ENCODE peak calls at places on chromosomes 16 and 17, in ten cellular contexts. M is breast epithelium, V is esophagus muscularis mucosa, Y is K562, O is GM12891, T is HCT116, W is sigmoid colon, P is upper lobe of left lung, I is stomach, U is GM12892. A is an unnamed sample.

GRCh38 chr17:79801156-79802038 is 4.5 kb upstream of the CBX8 start:
- DNase-seq in M (no peak), V (no peak), Y (no peak), O (no peak), T (peak), W (no peak), P (no peak), I (peak), U (no peak), A (no peak)

GRCh38 chr17:82212331-82213250 is at the start of gene CCDC57:
- DNase-seq in M (no peak), V (no peak), Y (peak), O (peak), T (no peak), W (peak), P (peak), I (peak), U (peak), A (peak)

GRCh38 chr16:24419709-24420108 is 119.7 kb upstream of the RBBP6 start:
- DNase-seq in M (no peak), V (no peak), Y (no peak), O (no peak), T (no peak), W (no peak), P (no peak), I (no peak), U (no peak), A (no peak)

GRCh38 chr16:15051387-15051951 is 4.4 kb downstream of the NTAN1 start:
- DNase-seq in M (no peak), V (no peak), Y (no peak), O (no peak), T (no peak), W (no peak), P (no peak), I (no peak), U (no peak), A (no peak)

GRCh38 chr17:4566785-4567184 is 6.4 kb upstream of the GGT6 start:
- DNase-seq in M (no peak), V (no peak), Y (peak), O (no peak), T (peak), W (no peak), P (no peak), I (peak), U (peak), A (peak)

GRCh38 chr16:69890891-69891282 is 60.2 kb upstream of the CLEC18A start:
- DNase-seq in M (no peak), V (no peak), Y (no peak), O (no peak), T (no peak), W (peak), P (no peak), I (no peak), U (no peak), A (no peak)

GRCh38 chr17:81228834-81229665 is 6.3 kb upstream of the CEP131 start:
- DNase-seq in M (no peak), V (no peak), Y (no peak), O (no peak), T (no peak), W (no peak), P (no peak), I (no peak), U (no peak), A (no peak)

GRCh38 chr17:68778726-68779125 is 176.5 kb downstream of the ABCA8 start:
- DNase-seq in M (no peak), V (no peak), Y (no peak), O (no peak), T (no peak), W (no peak), P (no peak), I (no peak), U (no peak), A (no peak)

GRCh38 chr17:81309140-81309858 is 14.2 kb upstream of the SLC38A10 start:
- DNase-seq in M (peak), V (peak), Y (peak), O (no peak), T (peak), W (peak), P (peak), I (peak), U (no peak), A (peak)

GRCh38 chr17:33284022-33284421 is 9.1 kb downstream of the ASIC2 start:
- DNase-seq in M (peak), V (no peak), Y (no peak), O (no peak), T (no peak), W (peak), P (peak), I (peak), U (no peak), A (no peak)

GRCh38 chr16:9578459-9578858 is 487.0 kb downstream of the HAPSTR1 start:
- DNase-seq in M (no peak), V (no peak), Y (no peak), O (no peak), T (no peak), W (no peak), P (no peak), I (no peak), U (no peak), A (no peak)

GRCh38 chr17:50893183-50893993 is 27.2 kb upstream of the TOB1 start:
- DNase-seq in M (peak), V (no peak), Y (no peak), O (no peak), T (peak), W (peak), P (no peak), I (no peak), U (no peak), A (no peak)

GRCh38 chr17:18033442-18034099 is 5.4 kb downstream of the ATPAF2 start:
- DNase-seq in M (peak), V (no peak), Y (peak), O (peak), T (peak), W (no peak), P (peak), I (peak), U (peak), A (no peak)

GRCh38 chr17:16962804-16963203 is 9.1 kb downstream of the TNFRSF13B start:
- DNase-seq in M (no peak), V (no peak), Y (no peak), O (no peak), T (peak), W (peak), P (no peak), I (no peak), U (no peak), A (no peak)

GRCh38 chr16:69818811-69819587 is 56.9 kb downstream of the WWP2 start:
- DNase-seq in M (no peak), V (no peak), Y (no peak), O (no peak), T (no peak), W (no peak), P (no peak), I (no peak), U (no peak), A (no peak)

GRCh38 chr16:85662036-85662812 is 26.5 kb downstream of the GINS2 start:
- DNase-seq in M (no peak), V (no peak), Y (no peak), O (no peak), T (no peak), W (peak), P (no peak), I (no peak), U (no peak), A (peak)

GRCh38 chr17:22131740-22132139 is 439.4 kb downstream of the KCNJ18 start:
- DNase-seq in M (no peak), V (no peak), Y (no peak), O (no peak), T (no peak), W (no peak), P (no peak), I (no peak), U (no peak), A (no peak)

GRCh38 chr16:79093554-79093967 is 507.0 kb downstream of the MAF start:
- DNase-seq in M (no peak), V (no peak), Y (no peak), O (peak), T (no peak), W (no peak), P (peak), I (no peak), U (no peak), A (peak)

GRCh38 chr16:3171181-3171854 is 16.7 kb upstream of the OR1F1 start:
- DNase-seq in M (no peak), V (no peak), Y (peak), O (peak), T (no peak), W (peak), P (no peak), I (no peak), U (peak), A (peak)

GRCh38 chr17:71764507-71764906 is 356.3 kb upstream of the SOX9 start:
- DNase-seq in M (no peak), V (no peak), Y (no peak), O (no peak), T (peak), W (no peak), P (no peak), I (no peak), U (no peak), A (no peak)

GRCh38 chr17:60230358-60230757 is 80.6 kb downstream of the CA4 start:
- DNase-seq in M (no peak), V (no peak), Y (no peak), O (no peak), T (no peak), W (no peak), P (no peak), I (no peak), U (no peak), A (no peak)

GRCh38 chr17:28227278-28228108 is 91.5 kb upstream of the TMEM97 start:
- DNase-seq in M (peak), V (no peak), Y (peak), O (peak), T (peak), W (no peak), P (peak), I (peak), U (no peak), A (peak)

GRCh38 chr16:54927125-54928015 is 3.3 kb upstream of the IRX5 start:
- DNase-seq in M (no peak), V (no peak), Y (no peak), O (no peak), T (no peak), W (no peak), P (no peak), I (no peak), U (no peak), A (no peak)

GRCh38 chr16:79923431-79923830 is 322.9 kb upstream of the MAF start:
- DNase-seq in M (no peak), V (no peak), Y (no peak), O (no peak), T (no peak), W (no peak), P (no peak), I (no peak), U (no peak), A (no peak)

GRCh38 chr16:29678691-29679267 is at the start of gene QPRT:
- DNase-seq in M (no peak), V (no peak), Y (peak), O (peak), T (no peak), W (peak), P (no peak), I (no peak), U (peak), A (no peak)

GRCh38 chr16:89038221-89038721 is 55.4 kb upstream of the ACSF3 start:
- DNase-seq in M (no peak), V (no peak), Y (no peak), O (no peak), T (no peak), W (no peak), P (no peak), I (no peak), U (no peak), A (peak)

GRCh38 chr17:694239-694638 is 20.4 kb downstream of the VPS53 start:
- DNase-seq in M (no peak), V (no peak), Y (no peak), O (no peak), T (no peak), W (no peak), P (no peak), I (no peak), U (no peak), A (no peak)

GRCh38 chr16:2236362-2237075 is at the start of gene DNASE1L2:
- DNase-seq in M (no peak), V (no peak), Y (no peak), O (peak), T (no peak), W (peak), P (no peak), I (peak), U (no peak), A (peak)

GRCh38 chr16:2498531-2499253 is 15.1 kb upstream of the ATP6V0C start:
- DNase-seq in M (peak), V (no peak), Y (no peak), O (no peak), T (no peak), W (no peak), P (peak), I (peak), U (no peak), A (no peak)

GRCh38 chr17:41773190-41773588 is 13.3 kb downstream of the JUP start:
- DNase-seq in M (peak), V (no peak), Y (peak), O (no peak), T (peak), W (peak), P (peak), I (peak), U (no peak), A (no peak)

GRCh38 chr16:11064202-11064540 is 119.8 kb downstream of the CLEC16A start:
- DNase-seq in M (no peak), V (no peak), Y (no peak), O (no peak), T (no peak), W (peak), P (no peak), I (no peak), U (no peak), A (no peak)

DNA sequence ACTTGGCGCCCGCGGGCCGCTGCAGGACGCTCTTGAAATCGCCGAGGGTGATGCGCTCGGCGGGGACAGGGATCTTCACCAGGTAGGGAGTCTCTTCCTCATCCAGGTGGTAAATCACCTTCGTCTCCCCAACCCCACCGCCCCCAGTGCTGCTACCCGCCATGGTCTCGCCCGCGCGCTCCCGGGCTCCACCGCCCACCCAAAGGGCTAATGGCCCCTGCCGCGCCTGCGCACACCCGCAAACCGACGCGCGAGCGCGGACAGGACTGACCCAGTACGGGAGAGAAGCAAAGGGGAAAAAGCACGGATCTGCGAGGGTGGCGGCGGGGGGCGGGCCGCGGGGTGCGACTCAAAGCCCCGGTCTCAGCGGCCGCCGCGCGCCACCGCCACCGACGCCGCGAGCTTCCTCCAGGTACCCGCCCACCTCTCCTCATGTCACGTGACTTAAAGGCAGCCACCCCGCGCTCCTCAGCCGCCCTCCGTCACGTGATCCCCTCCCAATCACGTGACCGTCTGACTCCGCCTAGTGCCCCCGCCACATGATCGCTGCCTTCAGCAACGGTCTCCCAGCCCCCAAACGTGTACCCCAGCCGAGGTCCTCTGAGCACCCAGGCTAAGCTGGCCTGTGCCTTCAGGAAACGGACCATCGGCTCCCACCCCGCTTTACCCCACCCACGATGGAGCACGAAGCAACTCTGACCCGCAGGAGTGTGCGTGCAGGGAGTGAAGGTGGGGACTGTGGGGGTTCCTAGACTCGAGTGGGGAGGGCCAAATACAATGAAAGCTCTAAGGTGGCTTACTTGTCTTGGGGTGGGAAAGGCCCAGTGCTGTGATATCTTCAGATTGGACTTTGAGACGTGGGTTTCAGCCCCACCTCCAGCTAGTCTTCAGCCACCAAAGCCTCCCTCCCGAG is at the start of gene DVL2:
- DNase-seq in M (peak), V (peak), Y (peak), O (peak), T (peak), W (peak), P (peak), I (peak), U (peak), A (peak)
- TF ChIP-seq POLR2A in M (peak), V (peak), Y (peak), O (peak), T (peak), W (peak), P (peak), I (no peak), U (peak), A (peak)

GRCh38 chr17:20270336-20270735 is 197.0 kb downstream of the LGALS9B start:
- DNase-seq in M (no peak), V (no peak), Y (no peak), O (no peak), T (no peak), W (no peak), P (no peak), I (no peak), U (no peak), A (no peak)
- TF ChIP-seq POLR2AphosphoS5 in M (no peak), V (no peak), Y (no peak), O (no peak), T (no peak), W (no peak), P (no peak), I (no peak), U (no peak), A (no peak)

GRCh38 chr17:7989781-7990655 is 12.4 kb upstream of the GUCY2D start:
- DNase-seq in M (peak), V (peak), Y (peak), O (peak), T (peak), W (peak), P (peak), I (peak), U (peak), A (peak)
- TF ChIP-seq POLR2A in M (no peak), V (no peak), Y (no peak), O (no peak), T (peak), W (no peak), P (no peak), I (no peak), U (no peak), A (no peak)

DNA sequence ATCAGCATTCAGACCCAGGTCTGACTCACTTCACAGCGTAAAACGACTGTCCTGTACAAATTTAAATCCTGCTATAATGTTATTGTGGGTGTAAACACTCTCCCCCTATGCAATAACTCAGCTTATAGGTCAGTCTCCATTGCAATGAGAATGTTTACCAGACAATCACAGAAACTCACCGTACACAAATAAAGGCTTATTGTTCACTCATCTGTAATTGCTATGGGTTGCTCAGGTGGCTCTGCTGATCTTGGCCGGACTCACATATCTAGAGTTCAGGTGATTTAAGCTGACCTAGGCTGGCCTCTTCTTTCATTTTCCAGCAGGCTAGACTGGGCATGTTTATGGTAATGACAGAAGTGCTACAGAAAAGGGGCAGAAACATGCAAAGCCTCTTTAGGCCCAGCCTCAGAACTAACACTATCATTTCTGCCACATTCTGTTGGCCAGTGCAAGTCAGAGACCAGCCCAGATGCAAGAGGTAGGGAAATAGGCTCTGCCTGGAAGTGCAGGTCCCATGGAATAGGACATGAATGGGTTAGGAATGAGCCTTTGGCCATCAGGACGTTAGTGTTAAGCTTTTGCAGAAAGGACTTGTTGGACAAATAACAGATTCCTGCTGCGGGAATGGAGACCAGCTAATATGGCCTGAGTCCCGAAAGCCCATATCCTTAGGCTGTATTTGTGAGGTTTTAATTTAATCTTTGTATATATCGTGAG is 44.0 kb downstream of the HLF start:
- DNase-seq in M (no peak), V (no peak), Y (no peak), O (no peak), T (no peak), W (no peak), P (no peak), I (no peak), U (no peak), A (no peak)
- TF ChIP-seq POLR2AphosphoS5 in M (no peak), V (no peak), Y (no peak), O (no peak), T (no peak), W (no peak), P (no peak), I (no peak), U (no peak), A (no peak)

GRCh38 chr17:63621229-63621683 is 961 bp upstream of the MAP3K3 start:
- DNase-seq in M (no peak), V (no peak), Y (no peak), O (no peak), T (no peak), W (no peak), P (no peak), I (no peak), U (no peak), A (no peak)

GRCh38 chr17:63623786-63624185 is 1.6 kb downstream of the MAP3K3 start:
- DNase-seq in M (no peak), V (no peak), Y (no peak), O (no peak), T (no peak), W (no peak), P (no peak), I (no peak), U (no peak), A (no peak)

GRCh38 chr17:63621684-63622570 is at the start of gene MAP3K3:
- DNase-seq in M (peak), V (peak), Y (peak), O (peak), T (peak), W (peak), P (peak), I (peak), U (peak), A (peak)

GRCh38 chr17:63626551-63627228 is 4.5 kb downstream of the MAP3K3 start:
- DNase-seq in M (no peak), V (no peak), Y (no peak), O (no peak), T (no peak), W (no peak), P (no peak), I (no peak), U (no peak), A (no peak)

GRCh38 chr17:63622571-63623390 is 564 bp downstream of the MAP3K3 start:
- DNase-seq in M (peak), V (no peak), Y (peak), O (peak), T (no peak), W (peak), P (peak), I (peak), U (peak), A (peak)
- TF ChIP-seq POLR2A in M (no peak), V (no peak), Y (no peak), O (no peak), T (no peak), W (no peak), P (no peak), I (no peak), U (no peak), A (no peak)

GRCh38 chr16:87582966-87583325 is 19.4 kb upstream of the JPH3 start:
- DNase-seq in M (no peak), V (no peak), Y (no peak), O (no peak), T (no peak), W (no peak), P (no peak), I (no peak), U (no peak), A (no peak)

GRCh38 chr16:87583453-87584131 is 18.7 kb upstream of the JPH3 start:
- DNase-seq in M (no peak), V (no peak), Y (no peak), O (no peak), T (no peak), W (no peak), P (no peak), I (no peak), U (no peak), A (no peak)

GRCh38 chr16:87580855-87581261 is 21.4 kb upstream of the JPH3 start:
- DNase-seq in M (no peak), V (no peak), Y (peak), O (no peak), T (no peak), W (no peak), P (no peak), I (no peak), U (no peak), A (no peak)

GRCh38 chr16:87581867-87582220 is 20.5 kb upstream of the JPH3 start:
- DNase-seq in M (peak), V (peak), Y (peak), O (no peak), T (peak), W (peak), P (peak), I (peak), U (no peak), A (peak)

GRCh38 chr16:87582221-87582965 is 19.9 kb upstream of the JPH3 start:
- DNase-seq in M (peak), V (no peak), Y (no peak), O (no peak), T (no peak), W (peak), P (no peak), I (no peak), U (no peak), A (peak)
- TF ChIP-seq POLR2AphosphoS5 in M (no peak), V (no peak), Y (no peak), O (no peak), T (no peak), W (peak), P (no peak), I (no peak), U (no peak), A (no peak)

GRCh38 chr17:75271233-75271954 is 363 bp upstream of the MIF4GD start:
- DNase-seq in M (peak), V (no peak), Y (peak), O (peak), T (no peak), W (peak), P (peak), I (peak), U (peak), A (peak)
- TF ChIP-seq POLR2A in M (no peak), V (no peak), Y (peak), O (no peak), T (peak), W (no peak), P (no peak), I (no peak), U (peak), A (peak)

GRCh38 chr16:27759301-27759871 is 209.4 kb downstream of the KATNIP start:
- DNase-seq in M (no peak), V (no peak), Y (no peak), O (no peak), T (no peak), W (no peak), P (no peak), I (no peak), U (no peak), A (no peak)
- TF ChIP-seq POLR2AphosphoS5 in M (no peak), V (no peak), Y (no peak), O (no peak), T (no peak), W (no peak), P (no peak), I (no peak), U (no peak), A (no peak)